ENCODE peak calls at places on chromosomes 11 and 22, in five cellular contexts. K, R, H, P and L are unnamed samples.

GRCh38 chr11:65274734-65275682 is 13.2 kb downstream of the POLA2 start:
- DNase-seq in H (peak; percentile 83), R (peak; percentile 61), P (peak; percentile 48), K (no peak), L (peak; percentile 97)

GRCh38 chr11:68897441-68897840 is 6.2 kb downstream of the MRPL21 start:
- DNase-seq in P (no peak), R (no peak), H (no peak), K (no peak), L (no peak)

GRCh38 chr22:22820626-22821025 is 67.0 kb upstream of the IGLL5 start:
- DNase-seq in P (no peak), K (no peak), R (no peak), H (no peak), L (no peak)

GRCh38 chr22:35997438-35997837 is 31.2 kb downstream of the RBFOX2 start:
- DNase-seq in R (no peak), H (no peak), P (no peak), K (no peak), L (peak; percentile 53)

GRCh38 chr22:48864748-48865147 is 962.9 kb downstream of the BRD1 start:
- DNase-seq in H (no peak), P (no peak), R (no peak), K (no peak), L (no peak)

GRCh38 chr22:38218661-38219331 is 17.0 kb downstream of the MAFF start:
- DNase-seq in P (no peak), R (no peak), K (no peak), H (no peak), L (peak; percentile 96)

GRCh38 chr11:111360150-111361043 is 18.7 kb downstream of the POU2AF1 start:
- DNase-seq in H (no peak), P (no peak), K (no peak), R (no peak), L (no peak)

GRCh38 chr11:114762437-114762836 is 84.1 kb downstream of the NXPE2 start:
- DNase-seq in K (no peak), H (peak; percentile 69), P (peak; percentile 52), R (no peak), L (peak; percentile 61)

GRCh38 chr11:73218106-73218829 is at the start of gene P2RY2:
- DNase-seq in K (no peak), R (no peak), P (peak; percentile 54), H (peak; percentile 17), L (peak; percentile 44)

GRCh38 chr22:30206964-30207363 is 39.6 kb downstream of the LIF start:
- DNase-seq in P (no peak), K (no peak), R (no peak), H (no peak), L (peak; percentile 97)

GRCh38 chr22:40485813-40486610 is 115.6 kb downstream of the SGSM3 start:
- DNase-seq in P (no peak), K (no peak), H (no peak), R (no peak), L (peak; percentile 59)

GRCh38 chr11:105780781-105781525 is 171.1 kb downstream of the GRIA4 start:
- DNase-seq in H (peak; percentile 43), K (no peak), R (no peak), P (no peak), L (no peak)

GRCh38 chr22:47198801-47199251 is 436.4 kb downstream of the TBC1D22A start:
- DNase-seq in P (no peak), R (no peak), H (no peak), K (no peak), L (no peak)

GRCh38 chr11:86492370-86493030 is 117.8 kb downstream of the CCDC81 start:
- DNase-seq in R (no peak), P (no peak), H (no peak), K (no peak), L (no peak)

GRCh38 chr11:498297-499181 is 8.5 kb downstream of the RNH1 start:
- DNase-seq in K (no peak), R (no peak), H (no peak), P (no peak), L (no peak)

GRCh38 chr11:128643661-128644060 is 50.2 kb upstream of the FLI1 start:
- DNase-seq in K (no peak), H (no peak), R (no peak), P (no peak), L (no peak)

GRCh38 chr22:31346255-31346732 is at the start of gene PATZ1:
- DNase-seq in P (peak; percentile 68), K (peak; percentile 79), H (peak; percentile 84), R (peak; percentile 90), L (peak; percentile 78)

GRCh38 chr11:1567721-1568100 is 4.4 kb downstream of the DUSP8 start:
- DNase-seq in P (no peak), K (no peak), R (no peak), H (no peak), L (no peak)

GRCh38 chr11:72333657-72334056 is 89.7 kb upstream of the PHOX2A start:
- DNase-seq in K (peak; percentile 86), H (no peak), R (peak; percentile 15), P (no peak), L (peak; percentile 47)

GRCh38 chr11:76628408-76628947 is 42.1 kb downstream of the LRRC32 start:
- DNase-seq in R (no peak), K (no peak), P (no peak), H (no peak), L (no peak)

GRCh38 chr11:60504219-60504618 is 11.0 kb upstream of the MS4A13 start:
- DNase-seq in H (no peak), R (no peak), K (no peak), P (no peak), L (no peak)

GRCh38 chr11:66856496-66857233 is at the start of gene LRFN4:
- DNase-seq in K (no peak), H (peak; percentile 92), P (no peak), R (no peak), L (no peak)

GRCh38 chr11:61974766-61975631 is 7.6 kb upstream of the FTH1 start:
- DNase-seq in H (no peak), P (no peak), K (no peak), R (no peak), L (no peak)

GRCh38 chr11:60797846-60798630 is 12.9 kb downstream of the MS4A10 start:
- DNase-seq in H (no peak), K (no peak), P (no peak), R (no peak), L (no peak)

GRCh38 chr11:129911298-129911697 is 15.9 kb upstream of the NFRKB start:
- DNase-seq in H (no peak), P (no peak), K (peak; percentile 9), R (no peak), L (peak; percentile 38)